ENCODE peak calls at places on chromosome 14, in nine cellular contexts. B, D, T, P, X, Y, H, F and U are unnamed samples.

GRCh38 chr14:22423958-22424357 is 165.1 kb downstream of the DAD1 start:
- DNase-seq in B (no peak), D (no peak), T (no peak), P (no peak), X (no peak), Y (no peak), H (no peak), F (no peak), U (no peak)

GRCh38 chr14:104392396-104393198 is 187.0 kb upstream of the C14orf180 start:
- DNase-seq in B (no peak), D (no peak), T (no peak), P (no peak), X (peak), Y (no peak), H (no peak), F (peak), U (no peak)

GRCh38 chr14:75442642-75443041 is 14.8 kb downstream of the JDP2 start:
- DNase-seq in B (no peak), D (no peak), T (no peak), P (no peak), X (no peak), Y (no peak), H (no peak), F (no peak), U (no peak)

GRCh38 chr14:72839753-72840390 is 54.0 kb downstream of the DPF3 start:
- DNase-seq in B (no peak), D (no peak), T (no peak), P (no peak), X (no peak), Y (no peak), H (no peak), F (no peak), U (no peak)

GRCh38 chr14:87430810-87431209 is 562.2 kb downstream of the GALC start:
- DNase-seq in B (no peak), D (no peak), T (no peak), P (no peak), X (no peak), Y (peak), H (no peak), F (no peak), U (no peak)

GRCh38 chr14:68970096-68970612 is 8.9 kb downstream of the ACTN1 start:
- DNase-seq in B (no peak), D (no peak), T (peak), P (no peak), X (no peak), Y (no peak), H (no peak), F (peak), U (no peak)

GRCh38 chr14:23827100-23827892 is 126.3 kb upstream of the DHRS4 start:
- DNase-seq in B (no peak), D (no peak), T (no peak), P (no peak), X (no peak), Y (no peak), H (no peak), F (no peak), U (no peak)

GRCh38 chr14:56817396-56817921 is 7.2 kb upstream of the OTX2 start:
- DNase-seq in B (no peak), D (no peak), T (peak), P (no peak), X (no peak), Y (no peak), H (peak), F (no peak), U (no peak)

GRCh38 chr14:66610154-66610563 is 102.2 kb downstream of the GPHN start:
- DNase-seq in B (no peak), D (no peak), T (peak), P (no peak), X (no peak), Y (no peak), H (no peak), F (no peak), U (no peak)

GRCh38 chr14:102574840-102575478 is 17.5 kb upstream of the RCOR1 start:
- DNase-seq in B (no peak), D (no peak), T (peak), P (peak), X (no peak), Y (no peak), H (no peak), F (no peak), U (no peak)

GRCh38 chr14:71466942-71467341 is 465.3 kb upstream of the RGS6 start:
- DNase-seq in B (no peak), D (no peak), T (no peak), P (peak), X (no peak), Y (no peak), H (no peak), F (no peak), U (no peak)

GRCh38 chr14:96221109-96221650 is 16.5 kb downstream of the BDKRB2 start:
- DNase-seq in B (no peak), D (no peak), T (no peak), P (no peak), X (no peak), Y (no peak), H (no peak), F (no peak), U (no peak)

GRCh38 chr14:74940956-74941565 is 14.3 kb downstream of the PGF start:
- DNase-seq in B (no peak), D (no peak), T (no peak), P (no peak), X (no peak), Y (no peak), H (no peak), F (no peak), U (no peak)

GRCh38 chr14:21219561-21220111 is 49.6 kb downstream of the HNRNPC start:
- DNase-seq in B (no peak), D (no peak), T (no peak), P (no peak), X (no peak), Y (no peak), H (no peak), F (no peak), U (no peak)

GRCh38 chr14:67650161-67650560 is 24.3 kb downstream of the VTI1B start:
- DNase-seq in B (no peak), D (no peak), T (no peak), P (peak), X (no peak), Y (no peak), H (no peak), F (no peak), U (no peak)

GRCh38 chr14:69079188-69079742 is 73.7 kb downstream of the DCAF5 start:
- DNase-seq in B (no peak), D (no peak), T (peak), P (no peak), X (no peak), Y (no peak), H (no peak), F (no peak), U (no peak)

GRCh38 chr14:26596722-26597030 is 1.2 kb downstream of the NOVA1 start:
- DNase-seq in B (no peak), D (no peak), T (no peak), P (peak), X (no peak), Y (no peak), H (peak), F (no peak), U (no peak)

GRCh38 chr14:104977681-104978647 is at the start of gene AHNAK2:
- DNase-seq in B (no peak), D (no peak), T (peak), P (peak), X (peak), Y (no peak), H (peak), F (peak), U (no peak)

GRCh38 chr14:102749393-102749792 is 27.9 kb upstream of the TRAF3 start:
- DNase-seq in B (no peak), D (no peak), T (peak), P (no peak), X (no peak), Y (no peak), H (no peak), F (no peak), U (no peak)

GRCh38 chr14:23148596-23149249 is 29.7 kb upstream of the CEBPE start:
- DNase-seq in B (no peak), D (no peak), T (no peak), P (no peak), X (no peak), Y (no peak), H (no peak), F (no peak), U (no peak)

GRCh38 chr14:55071870-55072640 is 20.6 kb downstream of the MAPK1IP1L start:
- DNase-seq in B (no peak), D (no peak), T (no peak), P (peak), X (peak), Y (peak), H (no peak), F (no peak), U (peak)

GRCh38 chr14:69090187-69090789 is 62.6 kb downstream of the DCAF5 start:
- DNase-seq in B (no peak), D (no peak), T (peak), P (peak), X (peak), Y (no peak), H (peak), F (no peak), U (no peak)

GRCh38 chr14:39268393-39268792 is 34.7 kb downstream of the MIA2 start:
- DNase-seq in B (no peak), D (no peak), T (no peak), P (peak), X (no peak), Y (no peak), H (no peak), F (no peak), U (no peak)

GRCh38 chr14:103111297-103111981 is 11.8 kb upstream of the TNFAIP2 start:
- DNase-seq in B (no peak), D (no peak), T (no peak), P (no peak), X (no peak), Y (no peak), H (no peak), F (no peak), U (no peak)

GRCh38 chr14:92959189-92959531 is 36.2 kb downstream of the CHGA start:
- DNase-seq in B (no peak), D (no peak), T (no peak), P (no peak), X (no peak), Y (no peak), H (peak), F (no peak), U (no peak)

GRCh38 chr14:24130717-24131548 is 474 bp downstream of the FITM1 start:
- DNase-seq in B (no peak), D (no peak), T (no peak), P (no peak), X (no peak), Y (no peak), H (no peak), F (no peak), U (no peak)

GRCh38 chr14:59870277-59871165 is at the start of gene RTN1:
- DNase-seq in B (no peak), D (peak), T (peak), P (peak), X (peak), Y (no peak), H (peak), F (no peak), U (peak)

GRCh38 chr14:43165651-43166050 is 1341.4 kb downstream of the FSCB start:
- DNase-seq in B (no peak), D (no peak), T (no peak), P (no peak), X (no peak), Y (no peak), H (no peak), F (no peak), U (no peak)

GRCh38 chr14:104302794-104303405 is 164.5 kb downstream of the KIF26A start:
- DNase-seq in B (no peak), D (no peak), T (no peak), P (no peak), X (no peak), Y (no peak), H (no peak), F (peak), U (no peak)